ENCODE peak calls at places on chromosomes 11 and 22, in five cellular contexts. G is heart left ventricle, P is A549, K is stomach, W is lung. J is an unnamed sample. For H3K9me3, the result is how much of the 10 kb centered on the place peaks cover.

GRCh38 chr22:40116496-40117200 is 61.1 kb upstream of the TNRC6B start:
- DNase-seq in G (no peak), P (no peak), K (no peak), W (no peak), J (no peak)

GRCh38 chr11:17651681-17652080 is 67.7 kb upstream of the MYOD1 start:
- DNase-seq in G (no peak), P (no peak), K (no peak), W (no peak), J (no peak)

GRCh38 chr11:46246514-46246913 is 30.9 kb upstream of the CREB3L1 start:
- DNase-seq in G (no peak), P (no peak), K (no peak), W (no peak), J (no peak)

GRCh38 chr11:60786811-60787567 is 1.9 kb downstream of the MS4A10 start:
- DNase-seq in G (peak), P (no peak), K (peak), W (no peak), J (peak)

GRCh38 chr11:122491486-122491885 is 164.0 kb upstream of the UBASH3B start:
- DNase-seq in G (no peak), P (no peak), K (no peak), W (no peak), J (peak)

GRCh38 chr11:2213384-2213842 is 41.8 kb upstream of the TH start:
- DNase-seq in G (peak), P (no peak), K (no peak), W (no peak), J (peak)

GRCh38 chr22:39750759-39751158 is 142.8 kb downstream of the ENTHD1 start:
- DNase-seq in G (no peak), P (no peak), K (no peak), W (no peak), J (no peak)

GRCh38 chr22:32847067-32847491 is 45.6 kb downstream of the TIMP3 start:
- DNase-seq in G (no peak), P (no peak), K (no peak), W (no peak), J (no peak)

GRCh38 chr11:96779030-96779429 is 389.2 kb downstream of the JRKL start:
- DNase-seq in G (no peak), P (no peak), K (no peak), W (no peak), J (no peak)

GRCh38 chr11:59427068-59427382 is 812 bp upstream of the OR5A2 start:
- DNase-seq in G (no peak), P (no peak), K (no peak), W (no peak), J (no peak)

GRCh38 chr22:36347094-36347493 is 40.7 kb downstream of the MYH9 start:
- DNase-seq in G (no peak), P (no peak), K (peak), W (no peak), J (peak)

GRCh38 chr11:24793479-24793878 is 296.6 kb downstream of the LUZP2 start:
- DNase-seq in G (no peak), P (no peak), K (no peak), W (no peak), J (no peak)

GRCh38 chr22:48640890-48641771 is 1186.5 kb downstream of the BRD1 start:
- DNase-seq in G (peak), P (no peak), K (no peak), W (no peak), J (no peak)

GRCh38 chr22:38176170-38176741 is 5.4 kb downstream of the PLA2G6 start:
- DNase-seq in G (peak), P (no peak), K (peak), W (peak), J (peak)

GRCh38 chr11:21965221-21965620 is 227.7 kb upstream of the ANO5 start:
- DNase-seq in G (no peak), P (no peak), K (no peak), W (no peak), J (no peak)

GRCh38 chr22:23804781-23805291 is 18.1 kb downstream of the SMARCB1 start:
- DNase-seq in G (no peak), P (no peak), K (no peak), W (no peak), J (peak)

GRCh38 chr11:7571640-7572000 is 57.8 kb downstream of the PPFIBP2 start:
- DNase-seq in G (no peak), P (peak), K (peak), W (peak), J (peak)

GRCh38 chr11:73538381-73538872 is 59.5 kb downstream of the FAM168A start:
- DNase-seq in G (no peak), P (no peak), K (no peak), W (no peak), J (no peak)

GRCh38 chr11:102572537-102573220 is 42.1 kb upstream of the MMP7 start:
- DNase-seq in G (no peak), P (no peak), K (no peak), W (no peak), J (no peak)

GRCh38 chr22:44992166-44992565 is 17.6 kb downstream of the PHF21B start:
- DNase-seq in G (no peak), P (no peak), K (no peak), W (no peak), J (no peak)

GRCh38 chr22:30044369-30044768 is 35.9 kb upstream of the HORMAD2 start:
- DNase-seq in G (no peak), P (no peak), K (peak), W (peak), J (no peak)

GRCh38 chr22:19430890-19431541 is 517 bp downstream of the HIRA start:
- DNase-seq in G (peak), P (peak), K (peak), W (peak), J (peak)

GRCh38 chr11:118532852-118533768 is 2.1 kb downstream of the TMEM25 start:
- DNase-seq in G (no peak), P (no peak), K (no peak), W (no peak), J (no peak)
- H3K4me3 ChIP-seq in G (no peak), P (no peak), K (no peak), W (no peak), J (no peak)

DNA sequence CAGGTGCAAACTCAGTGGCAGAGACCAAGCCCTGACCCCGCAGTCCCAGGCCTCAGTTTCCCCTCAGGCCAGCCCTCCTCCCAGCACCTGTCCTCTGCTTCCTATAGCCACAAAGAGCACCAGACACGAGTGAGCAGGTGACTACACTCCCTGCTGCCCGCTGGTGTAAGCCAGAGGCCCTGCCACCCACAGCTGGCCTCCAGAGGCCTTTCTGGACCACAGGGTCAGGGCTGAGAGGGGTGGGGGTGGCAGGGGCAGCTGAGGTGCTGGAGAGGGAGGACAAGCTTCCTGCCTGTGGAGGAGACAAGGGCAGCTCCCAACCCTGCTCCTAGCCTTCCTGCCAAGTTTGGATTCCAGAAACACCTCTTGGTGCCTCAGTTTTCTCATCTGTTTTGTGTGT is 31.3 kb upstream of the WNT7B start:
- DNase-seq in G (no peak), P (no peak), K (no peak), W (no peak), J (no peak)
- H3K27ac ChIP-seq in G (peak), P (no peak), K (peak), W (peak), J (peak)

GRCh38 chr11:44613081-44613628 is 47.7 kb downstream of the CD82 start:
- DNase-seq in G (no peak), P (no peak), K (no peak), W (no peak), J (no peak)
- H3K9me3 ChIP-seq in G (under half), P (under half), K (under half), W (under half), J (under half)

GRCh38 chr11:63574856-63575602 is 11.8 kb upstream of the PLAAT2 start:
- DNase-seq in G (no peak), P (no peak), K (no peak), W (no peak), J (peak)

GRCh38 chr11:63572026-63572688 is 9.0 kb upstream of the PLAAT2 start:
- DNase-seq in G (no peak), P (no peak), K (no peak), W (no peak), J (no peak)

GRCh38 chr11:63569570-63569969 is 6.4 kb upstream of the PLAAT2 start:
- DNase-seq in G (no peak), P (no peak), K (no peak), W (no peak), J (no peak)

DNA sequence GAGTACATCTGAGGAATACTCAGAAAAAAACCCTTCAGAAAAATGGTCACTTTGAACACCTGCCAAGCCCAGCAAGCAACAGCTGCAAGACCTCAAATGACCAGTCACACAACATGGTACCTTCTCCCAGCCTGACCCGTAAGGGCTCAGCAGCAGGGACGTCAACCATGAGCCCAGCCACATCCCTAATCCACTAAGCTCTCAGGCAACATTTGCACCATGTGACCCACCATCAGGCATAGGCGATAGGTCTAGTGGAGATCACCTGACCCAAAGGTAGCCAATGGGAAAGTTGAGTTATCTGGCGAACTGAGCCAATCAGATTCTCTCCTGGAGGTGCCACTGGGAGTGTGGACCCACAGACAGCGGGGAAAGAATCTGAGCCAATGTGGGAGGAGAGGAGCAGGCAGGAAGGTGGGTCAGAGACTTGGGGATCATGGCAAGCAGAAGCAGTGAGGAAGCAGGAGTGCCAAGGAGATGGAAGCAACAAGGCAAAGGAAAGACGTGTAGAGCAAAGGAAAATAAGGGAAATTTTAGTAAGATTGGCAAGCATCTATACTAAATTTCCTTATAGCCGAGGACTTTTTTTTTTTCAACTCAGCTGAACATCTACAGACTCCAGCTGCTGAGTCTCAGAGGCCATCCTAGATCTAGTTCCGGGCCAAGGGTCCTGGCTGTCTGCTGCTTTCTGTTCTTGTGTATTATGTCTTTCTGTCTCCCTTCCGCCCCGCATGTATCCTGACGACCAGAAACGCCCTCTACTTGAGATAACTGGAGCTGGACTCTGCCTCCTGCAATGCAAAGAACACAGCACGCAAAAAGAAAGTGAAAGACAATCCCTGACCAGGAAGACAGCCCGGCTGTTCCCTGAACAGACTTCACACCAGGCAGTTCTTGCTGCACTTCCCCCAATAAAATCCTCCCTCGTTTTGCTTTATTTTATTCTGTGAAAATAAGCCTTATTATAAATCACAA is 11.0 kb upstream of the PLAAT2 start:
- DNase-seq in G (no peak), P (no peak), K (peak), W (peak), J (no peak)
- H3K4me3 ChIP-seq in G (no peak), P (no peak), K (peak), W (no peak), J (no peak)

GRCh38 chr11:128519353-128519752 is 68.0 kb downstream of the ETS1 start:
- DNase-seq in G (no peak), P (no peak), K (no peak), W (no peak), J (no peak)
- H3K27ac ChIP-seq in G (no peak), P (peak), K (peak), W (peak), J (peak)

DNA sequence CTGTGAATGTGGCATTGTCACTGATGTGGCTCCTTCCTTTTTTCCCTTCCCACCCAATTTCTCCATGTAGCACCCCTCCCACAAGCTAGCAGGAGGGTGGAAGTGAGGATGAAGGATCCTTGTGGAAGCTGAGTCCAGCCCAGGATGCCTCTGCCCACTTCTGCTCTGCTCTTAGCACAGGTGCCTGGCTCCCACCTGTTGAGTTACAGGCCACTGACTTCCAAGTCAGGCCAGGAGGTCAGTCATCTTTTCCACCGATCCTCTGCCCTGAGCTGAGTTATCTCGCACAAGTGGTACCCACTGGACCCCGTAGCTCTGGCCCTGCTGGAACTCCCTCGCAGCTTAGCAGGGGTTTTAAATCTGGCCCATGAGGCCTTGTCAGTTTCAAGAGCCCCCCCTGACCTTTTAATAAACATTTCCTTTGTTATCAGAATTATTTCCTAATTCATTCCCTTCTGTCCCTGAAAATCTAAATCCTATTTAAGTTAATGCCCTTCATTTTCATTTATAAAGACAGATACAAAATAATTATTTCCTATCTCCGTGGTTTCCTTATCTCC is 125.3 kb upstream of the CADM1 start:
- DNase-seq in G (no peak), P (no peak), K (no peak), W (no peak), J (no peak)
- H3K9me3 ChIP-seq in G (under half), P (under half), K (under half), W (under half), J (under half)

GRCh38 chr11:119798656-119799055 is 69.7 kb upstream of the NECTIN1 start:
- DNase-seq in G (no peak), P (no peak), K (no peak), W (no peak), J (peak)

GRCh38 chr11:119800171-119800570 is 71.2 kb upstream of the NECTIN1 start:
- DNase-seq in G (no peak), P (no peak), K (no peak), W (no peak), J (peak)

GRCh38 chr11:119796363-119797060 is 67.5 kb upstream of the NECTIN1 start:
- DNase-seq in G (no peak), P (no peak), K (no peak), W (no peak), J (peak)

GRCh38 chr11:119797137-119797611 is 68.2 kb upstream of the NECTIN1 start:
- DNase-seq in G (no peak), P (no peak), K (no peak), W (no peak), J (peak)

DNA sequence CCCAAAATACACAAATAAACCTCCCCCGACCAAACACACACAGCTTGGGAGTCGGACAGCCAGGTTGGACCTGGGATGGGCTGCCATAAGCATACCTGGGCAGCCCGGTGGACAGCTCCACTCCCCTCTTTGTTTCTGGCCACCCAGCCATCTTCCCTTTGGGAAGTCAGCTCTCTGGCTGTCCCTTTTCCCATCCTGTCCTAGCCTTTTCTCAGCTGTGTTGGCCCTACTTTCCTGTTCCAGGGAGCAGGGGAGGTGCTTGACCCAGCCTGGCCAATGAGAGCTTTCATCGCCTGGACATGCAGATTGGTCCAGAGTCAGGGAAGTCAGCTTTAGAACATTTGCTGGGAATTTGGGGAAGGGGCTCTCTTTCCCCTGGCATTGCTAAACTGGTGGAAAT is 68.7 kb upstream of the NECTIN1 start:
- DNase-seq in G (no peak), P (no peak), K (no peak), W (no peak), J (no peak)
- H3K4me3 ChIP-seq in G (no peak), P (no peak), K (no peak), W (no peak), J (no peak)

J was measured in aorta.